ENCODE peak calls at places on chromosomes 3 and 15, in eight cellular contexts. A is CD4-positive, alpha-beta T cell; T is aorta; E is heart right ventricle; X is right lobe of liver; K is pancreas; I is CD8-positive, alpha-beta T cell; U is lower lobe of right lung. B is an unnamed sample.
A peak's percentile ranks its signal among the peaks of the same experiment; 100 is the strongest.

GRCh38 chr3:142366434-142366833 is 81.4 kb downstream of the XRN1 start:
- ATAC-seq in T (no peak), U (no peak), K (no peak), A (no peak), E (no peak), X (peak; percentile 66), I (no peak), B (no peak)

GRCh38 chr3:48707157-48707556 is 9.9 kb downstream of the IP6K2 start:
- ATAC-seq in A (no peak), K (no peak), X (no peak), I (no peak), T (no peak), U (no peak), E (no peak), B (no peak)

GRCh38 chr3:161969867-161970266 is 473.3 kb downstream of the OTOL1 start:
- ATAC-seq in U (no peak), I (no peak), E (no peak), A (no peak), X (no peak), K (no peak), T (no peak), B (no peak)

GRCh38 chr3:139835830-139836655 is 98.9 kb upstream of the CLSTN2 start:
- ATAC-seq in U (no peak), I (no peak), A (no peak), T (peak; percentile 42), K (peak; percentile 92), X (no peak), E (peak; percentile 29), B (peak; percentile 25)

GRCh38 chr3:24420224-24420623 is 74.4 kb downstream of the THRB start:
- ATAC-seq in A (no peak), U (no peak), T (no peak), E (no peak), X (no peak), K (no peak), I (no peak), B (no peak)

GRCh38 chr3:118951089-118951488 is 83.6 kb downstream of the IGSF11 start:
- ATAC-seq in I (no peak), X (no peak), A (no peak), U (no peak), K (no peak), E (no peak), T (no peak), B (no peak)

GRCh38 chr15:49494842-49495241 is 71.8 kb downstream of the FGF7 start:
- ATAC-seq in I (no peak), E (no peak), X (no peak), A (no peak), K (no peak), T (no peak), U (no peak), B (no peak)

GRCh38 chr15:85607141-85607806 is 187.5 kb downstream of the KLHL25 start:
- ATAC-seq in A (peak; percentile 49), T (no peak), E (no peak), I (peak; percentile 62), U (no peak), K (peak; percentile 22), X (peak; percentile 40), B (no peak)

GRCh38 chr3:9298236-9298635 is 48.8 kb upstream of the SRGAP3 start:
- ATAC-seq in A (no peak), X (no peak), K (no peak), E (no peak), T (no peak), I (no peak), U (no peak), B (no peak)

GRCh38 chr3:27220166-27220565 is 149.0 kb downstream of the NEK10 start:
- ATAC-seq in E (no peak), K (no peak), T (no peak), A (no peak), U (no peak), X (no peak), I (no peak), B (no peak)

GRCh38 chr3:48708481-48708889 is 8.5 kb downstream of the IP6K2 start:
- ATAC-seq in E (peak; percentile 46), K (no peak), I (no peak), U (no peak), T (no peak), A (no peak), X (no peak), B (peak; percentile 41)

GRCh38 chr3:108493862-108494261 is 16.5 kb downstream of the MYH15 start:
- ATAC-seq in X (peak; percentile 35), I (no peak), T (no peak), A (no peak), K (no peak), U (peak; percentile 49), E (peak; percentile 41), B (no peak)

GRCh38 chr15:90981681-90982080 is 12.7 kb downstream of the PRC1 start:
- ATAC-seq in U (no peak), E (no peak), X (no peak), A (no peak), I (no peak), K (no peak), T (no peak), B (no peak)

GRCh38 chr3:101819649-101820202 is 29.6 kb upstream of the NFKBIZ start:
- ATAC-seq in A (no peak), E (no peak), T (no peak), K (no peak), U (peak; percentile 54), I (no peak), X (no peak), B (no peak)

GRCh38 chr3:14403636-14404395 is 1.4 kb downstream of the SLC6A6 start:
- ATAC-seq in U (peak; percentile 33), I (no peak), A (no peak), E (peak; percentile 20), X (peak; percentile 10), K (no peak), T (peak; percentile 33), B (no peak)

GRCh38 chr3:40229411-40229810 is 80.1 kb upstream of the EIF1B start:
- ATAC-seq in A (no peak), E (peak; percentile 37), K (no peak), U (peak; percentile 86), I (no peak), X (peak; percentile 54), T (no peak), B (peak; percentile 13)

GRCh38 chr3:141367038-141367730 is 1.1 kb upstream of the ZBTB38 start:
- ATAC-seq in E (no peak), U (peak; percentile 1), I (no peak), T (no peak), A (no peak), K (no peak), X (no peak), B (no peak)

GRCh38 chr3:141366285-141367037 is 1.8 kb upstream of the ZBTB38 start:
- ATAC-seq in E (peak; percentile 13), U (peak; percentile 46), T (no peak), K (peak; percentile 35), I (no peak), A (no peak), X (no peak), B (peak; percentile 8)

GRCh38 chr3:141365206-141365605 is 3.1 kb upstream of the ZBTB38 start:
- ATAC-seq in U (no peak), E (no peak), K (no peak), A (no peak), I (no peak), X (no peak), T (no peak), B (no peak)

GRCh38 chr3:141360888-141361598 is 7.3 kb upstream of the ZBTB38 start:
- ATAC-seq in A (peak; percentile 79), I (peak; percentile 68), U (peak; percentile 92), X (peak; percentile 93), T (peak; percentile 90), E (peak; percentile 89), K (peak; percentile 84), B (peak; percentile 71)

GRCh38 chr3:141362736-141363135 is 5.6 kb upstream of the ZBTB38 start:
- ATAC-seq in E (no peak), U (no peak), K (no peak), I (no peak), X (no peak), A (no peak), T (no peak), B (no peak)
- H3K27ac ChIP-seq in E (no peak overlapping the region), U (no peak overlapping the region), K (no peak overlapping the region), I (no peak overlapping the region), X (no peak overlapping the region), A (no peak overlapping the region), T (no peak overlapping the region), B (no peak overlapping the region)

GRCh38 chr15:70219256-70219919 is 121.7 kb upstream of the TLE3 start:
- ATAC-seq in E (no peak), K (no peak), X (no peak), A (no peak), U (no peak), I (no peak), T (no peak), B (no peak)
- H3K27ac ChIP-seq in E (no peak overlapping the region), K (no peak overlapping the region), X (no peak overlapping the region), A (no peak overlapping the region), U (no peak overlapping the region), I (no peak overlapping the region), T (no peak overlapping the region), B (no peak overlapping the region)

DNA sequence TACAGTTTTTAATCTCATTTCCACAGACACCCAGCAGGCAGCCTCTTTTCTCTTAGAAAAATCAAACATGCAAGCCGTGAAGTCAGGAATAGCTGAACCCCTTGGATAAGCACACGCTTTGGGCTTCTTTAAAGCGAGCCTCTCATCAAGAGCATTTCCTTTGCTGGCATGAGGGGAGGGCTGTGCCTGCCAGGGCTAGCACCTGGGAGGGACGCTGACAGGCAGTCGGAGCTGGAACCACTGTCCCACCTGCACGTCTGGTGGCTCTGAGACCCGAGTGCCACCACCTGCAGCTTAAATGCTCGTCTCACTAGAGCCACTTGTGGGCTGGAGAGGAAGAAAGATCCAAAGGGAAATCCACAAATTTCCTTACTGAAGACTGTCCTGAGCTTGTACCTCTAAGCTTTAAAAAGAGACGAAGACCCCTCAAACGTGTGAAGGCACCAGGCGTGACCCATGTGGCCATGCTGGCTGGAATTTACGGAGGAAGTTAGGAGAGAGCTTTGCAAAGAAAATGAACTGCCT is 9.4 kb downstream of the MAP6D1 start:
- ATAC-seq in I (no peak), E (no peak), U (no peak), A (peak; percentile 27), K (no peak), T (no peak), X (no peak), B (no peak)
- H3K27ac ChIP-seq in I (no peak overlapping the region), E (no peak overlapping the region), U (no peak overlapping the region), A (no peak overlapping the region), K (no peak overlapping the region), T (no peak overlapping the region), X (no peak overlapping the region), B (no peak overlapping the region)

DNA sequence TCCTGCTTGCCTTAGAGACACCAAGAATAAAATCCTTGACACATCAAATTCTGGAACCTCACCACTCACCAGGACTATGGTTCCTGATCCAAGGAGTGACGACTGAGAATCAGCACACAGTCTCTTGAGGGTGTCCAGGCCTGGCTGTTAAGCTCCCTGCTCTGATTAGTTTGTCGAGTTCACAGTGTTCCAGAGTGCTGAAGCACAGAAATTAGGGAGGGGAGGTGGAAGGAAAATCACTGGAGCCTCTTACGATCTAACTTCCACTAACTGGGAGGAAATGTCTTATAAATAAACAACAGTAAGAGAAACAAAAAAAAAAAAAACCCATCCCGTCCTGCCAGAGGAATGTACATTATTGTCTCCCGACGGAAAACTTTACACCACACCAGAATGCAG is 330.2 kb downstream of the TIGIT start:
- ATAC-seq in X (peak; percentile 43), I (no peak), E (peak; percentile 89), T (peak; percentile 86), U (peak; percentile 84), K (peak; percentile 28), A (no peak), B (peak; percentile 84)
- H3K27ac ChIP-seq in X (peak overlapping the region; percentile 93), I (no peak overlapping the region), E (peak overlapping the region; percentile 95), T (peak overlapping the region; percentile 86), U (peak overlapping the region; percentile 84), K (no peak overlapping the region), A (no peak overlapping the region), B (peak overlapping the region; percentile 92)